ENCODE peak calls at places on chromosome 13, in four cellular contexts. V is lower lobe of right lung, I is mammary epithelial cell, M is progenitor cell of endocrine pancreas. F is an unnamed sample.

GRCh38 chr13:46575321-46575721 is 22.4 kb downstream of the LRCH1 start:
- DNase-seq in I (no peak), M (no peak), V (no peak), F (no peak)

GRCh38 chr13:108917581-108917980 is 288.2 kb downstream of the MYO16 start:
- DNase-seq in I (no peak), M (no peak), V (no peak), F (no peak)

GRCh38 chr13:109818136-109818535 is 31.8 kb upstream of the IRS2 start:
- DNase-seq in M (no peak), V (no peak), I (peak), F (no peak)

GRCh38 chr13:77176350-77176749 is 149.4 kb upstream of the FBXL3 start:
- DNase-seq in I (peak), M (no peak), V (no peak), F (no peak)

GRCh38 chr13:64278493-64278892 is 2862.8 kb upstream of the PCDH20 start:
- DNase-seq in V (no peak), I (no peak), M (no peak), F (no peak)

GRCh38 chr13:75153834-75154233 is 328.1 kb downstream of the TBC1D4 start:
- DNase-seq in I (no peak), V (no peak), M (no peak), F (no peak)

GRCh38 chr13:39353988-39354387 is 249.0 kb downstream of the LHFPL6 start:
- DNase-seq in I (peak), M (no peak), V (no peak), F (no peak)

GRCh38 chr13:102870677-102871415 is 25.0 kb downstream of the ERCC5 start:
- DNase-seq in V (peak), I (peak), M (peak), F (no peak)

GRCh38 chr13:30798776-30799625 is 63.7 kb downstream of the ALOX5AP start:
- DNase-seq in M (no peak), I (no peak), V (no peak), F (no peak)

GRCh38 chr13:108213946-108214345 is 1.4 kb downstream of the LIG4 start:
- DNase-seq in M (no peak), V (no peak), I (peak), F (no peak)

GRCh38 chr13:23443878-23444277 is 10.4 kb upstream of the SACS start:
- DNase-seq in M (no peak), V (no peak), I (no peak), F (no peak)

GRCh38 chr13:21310220-21310619 is 133.8 kb downstream of the MRPL57 start:
- DNase-seq in M (no peak), V (no peak), I (peak), F (no peak)

GRCh38 chr13:105679832-105680231 is 855.6 kb downstream of the EFNB2 start:
- DNase-seq in V (no peak), M (no peak), I (no peak), F (no peak)

GRCh38 chr13:38979891-38980627 is 10.6 kb downstream of the STOML3 start:
- DNase-seq in M (no peak), V (no peak), I (no peak), F (no peak)

GRCh38 chr13:68050746-68051145 is 820.6 kb upstream of the PCDH9 start:
- DNase-seq in I (no peak), M (no peak), V (no peak), F (no peak)

GRCh38 chr13:46855664-46856063 is 41.2 kb downstream of the HTR2A start:
- DNase-seq in I (no peak), M (no peak), V (no peak), F (no peak)

GRCh38 chr13:46749951-46750350 is 47.0 kb downstream of the ESD start:
- DNase-seq in M (no peak), I (no peak), V (no peak), F (no peak)

GRCh38 chr13:41456768-41457588 is at the start of gene RGCC:
- DNase-seq in M (peak), I (peak), V (peak), F (no peak)

GRCh38 chr13:90534617-90535340 is 812.7 kb upstream of the MIR17HG start:
- DNase-seq in V (no peak), I (no peak), M (no peak), F (no peak)

GRCh38 chr13:38415233-38415632 is 65.6 kb downstream of the UFM1 start:
- DNase-seq in V (no peak), M (no peak), I (peak), F (no peak)

GRCh38 chr13:40172149-40172591 is 494.3 kb downstream of the FOXO1 start:
- DNase-seq in M (no peak), I (peak), V (no peak), F (no peak)

GRCh38 chr13:75745387-75745786 is 109.3 kb downstream of the LMO7 start:
- DNase-seq in V (no peak), M (no peak), I (no peak), F (no peak)

GRCh38 chr13:111048387-111048786 is 66.7 kb upstream of the ARHGEF7 start:
- DNase-seq in V (no peak), M (no peak), I (no peak), F (no peak)

GRCh38 chr13:111045170-111045569 is 69.9 kb upstream of the ARHGEF7 start:
- DNase-seq in M (no peak), V (no peak), I (no peak), F (no peak)

GRCh38 chr13:111044087-111044830 is 70.9 kb upstream of the ARHGEF7 start:
- DNase-seq in V (no peak), M (no peak), I (no peak), F (no peak)

GRCh38 chr13:111047326-111047725 is 67.8 kb upstream of the ARHGEF7 start:
- DNase-seq in I (no peak), V (no peak), M (no peak), F (no peak)

DNA sequence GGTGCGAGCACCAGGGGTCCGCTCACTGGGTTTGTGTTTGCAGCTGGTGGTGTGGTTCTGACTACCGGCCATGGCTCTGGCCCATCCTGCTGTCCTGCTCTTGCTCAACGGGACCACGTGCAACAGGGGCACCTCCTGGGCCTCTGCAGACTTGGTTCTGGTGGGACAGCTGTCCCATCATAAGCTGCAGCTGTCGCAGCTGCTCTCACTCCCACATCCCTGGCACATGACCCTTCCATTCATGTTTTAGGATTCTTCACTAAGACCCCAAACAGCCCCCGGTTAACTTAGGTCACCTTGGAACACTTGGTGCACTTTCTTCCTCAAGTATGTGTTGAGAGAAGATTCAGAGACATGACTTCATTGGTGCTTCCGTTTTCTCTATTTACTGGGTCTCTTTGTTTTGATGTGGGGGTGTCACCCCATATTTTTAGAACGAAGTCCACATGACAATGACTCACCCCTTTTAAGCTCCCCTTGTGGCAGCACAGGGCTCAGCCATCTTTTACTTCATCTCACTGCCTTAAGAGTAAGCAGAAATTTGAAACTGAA is 68.4 kb upstream of the ARHGEF7 start:
- DNase-seq in M (no peak), I (no peak), V (no peak), F (no peak)
- TF ChIP-seq CTCF in M (no peak), I (peak), V (peak), F (peak)

GRCh38 chr13:99577934-99578917 is 77.0 kb downstream of the TM9SF2 start:
- DNase-seq in M (no peak), I (no peak), V (no peak), F (no peak)
- TF ChIP-seq CTCF in M (no peak), I (peak), V (peak), F (peak)

DNA sequence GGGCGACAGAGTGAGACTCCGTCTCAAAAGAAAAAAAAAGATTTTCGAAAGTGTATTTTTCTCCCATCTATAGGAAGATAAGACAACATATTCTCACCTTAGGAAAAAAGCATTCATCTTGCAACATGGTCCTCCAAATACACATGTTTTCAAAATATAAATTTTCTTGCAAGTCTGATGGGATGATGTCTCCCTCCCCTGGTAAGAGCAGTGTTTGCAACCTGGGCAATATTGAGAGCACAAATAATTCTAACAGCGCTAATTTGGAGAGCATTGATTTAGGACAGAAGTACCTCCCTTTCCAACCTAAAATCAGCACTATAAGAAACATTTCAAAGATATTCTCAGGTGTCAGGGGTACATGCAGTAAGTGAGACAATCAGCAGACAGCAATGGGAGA is 61.0 kb upstream of the SHISA2 start:
- DNase-seq in M (no peak), I (peak), V (no peak), F (no peak)
- TF ChIP-seq CTCF in M (peak), I (peak), V (no peak), F (peak)

DNA sequence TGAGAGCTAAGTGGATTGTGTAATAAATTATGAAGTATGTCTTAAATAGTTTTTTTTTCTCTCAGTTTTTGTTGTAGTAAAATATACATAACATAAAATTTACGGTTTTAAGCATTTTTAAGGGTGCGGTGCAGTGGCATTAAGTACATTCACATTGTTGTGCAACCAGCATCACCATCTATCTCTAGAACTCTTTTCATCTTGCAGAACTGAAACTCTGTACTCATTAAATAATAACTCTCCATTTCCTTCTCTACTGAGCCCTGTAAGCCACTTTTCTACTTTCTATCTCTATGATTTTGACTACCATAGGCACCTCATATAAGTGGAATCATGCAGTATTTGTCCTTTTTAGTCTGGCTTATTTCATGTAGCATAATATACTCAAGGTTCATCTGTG is 87.1 kb downstream of the GJA3 start:
- DNase-seq in M (no peak), V (no peak), I (no peak), F (no peak)
- TF ChIP-seq CTCF in M (no peak), V (no peak), I (no peak), F (no peak)